ENCODE peak calls at places on chromosomes 4 and X, in ten cellular contexts. J is HCT116; U is right lobe of liver; P is CD8-positive, alpha-beta T cell; K is upper lobe of right lung; I is right cardiac atrium; E is psoas muscle; T is body of pancreas; B is A549; Y is PC-3. Q is an unnamed sample.

GRCh38 chrX:151723156-151723760 is 7.4 kb downstream of the FATE1 start:
- ATAC-seq in J (no peak), U (no peak), P (no peak), K (no peak), I (peak), E (no peak), T (no peak), B (no peak), Y (no peak), Q (peak)

GRCh38 chr4:8928074-8928473 is 56.4 kb upstream of the HMX1 start:
- ATAC-seq in J (no peak), U (no peak), P (no peak), K (no peak), I (no peak), E (no peak), T (no peak), B (no peak), Y (no peak), Q (no peak)

GRCh38 chr4:104488151-104488550 is 6.5 kb downstream of the CXXC4 start:
- ATAC-seq in J (no peak), U (no peak), P (no peak), K (no peak), I (no peak), E (no peak), T (no peak), B (no peak), Y (no peak), Q (no peak)

GRCh38 chr4:102578819-102579218 is 77.7 kb downstream of the NFKB1 start:
- ATAC-seq in J (peak), U (no peak), P (peak), K (peak), I (peak), E (no peak), T (no peak), B (no peak), Y (no peak), Q (no peak)

GRCh38 chr4:72473434-72473900 is 95.6 kb downstream of the ADAMTS3 start:
- ATAC-seq in J (no peak), U (no peak), P (no peak), K (no peak), I (no peak), E (no peak), T (no peak), B (no peak), Y (no peak), Q (no peak)

GRCh38 chr4:92071587-92071986 is 232.2 kb upstream of the GRID2 start:
- ATAC-seq in J (no peak), U (no peak), P (no peak), K (no peak), I (no peak), E (no peak), T (no peak), B (no peak), Y (no peak), Q (no peak)

GRCh38 chrX:120145295-120145925 is 13.0 kb upstream of the RHOXF2 start:
- ATAC-seq in J (no peak), U (no peak), P (peak), K (no peak), I (no peak), E (no peak), T (no peak), B (no peak), Y (no peak), Q (no peak)

GRCh38 chr4:80016506-80016905 is 56.5 kb downstream of the ANTXR2 start:
- ATAC-seq in J (no peak), U (no peak), P (no peak), K (no peak), I (no peak), E (no peak), T (no peak), B (no peak), Y (no peak), Q (no peak)

GRCh38 chr4:17780461-17781071 is 855 bp downstream of the FAM184B start:
- ATAC-seq in J (no peak), U (peak), P (no peak), K (peak), I (no peak), E (peak), T (peak), B (no peak), Y (peak), Q (no peak)

GRCh38 chrX:41739871-41740270 is 15.9 kb downstream of the GPR82 start:
- ATAC-seq in J (no peak), U (no peak), P (no peak), K (no peak), I (no peak), E (no peak), T (no peak), B (no peak), Y (no peak), Q (no peak)

GRCh38 chr4:120227568-120227967 is 160.9 kb upstream of the MAD2L1 start:
- ATAC-seq in J (no peak), U (no peak), P (no peak), K (no peak), I (no peak), E (no peak), T (no peak), B (no peak), Y (no peak), Q (no peak)

GRCh38 chrX:338836-339400 is 20.3 kb upstream of the GTPBP6 start:
- ATAC-seq in J (no peak), U (no peak), P (peak), K (no peak), I (no peak), E (peak), T (no peak), B (no peak), Y (no peak), Q (no peak)

GRCh38 chr4:62288803-62289541 is 1088.8 kb downstream of the ADGRL3 start:
- ATAC-seq in J (no peak), U (no peak), P (no peak), K (no peak), I (peak), E (no peak), T (no peak), B (no peak), Y (no peak), Q (peak)

GRCh38 chr4:13452927-13453579 is 31.1 kb downstream of the RAB28 start:
- ATAC-seq in J (no peak), U (no peak), P (no peak), K (no peak), I (no peak), E (no peak), T (no peak), B (no peak), Y (no peak), Q (no peak)

GRCh38 chr4:124199185-124199584 is 513.3 kb downstream of the ANKRD50 start:
- ATAC-seq in J (no peak), U (no peak), P (no peak), K (no peak), I (no peak), E (no peak), T (no peak), B (no peak), Y (no peak), Q (no peak)

GRCh38 chr4:25838526-25838925 is 24.3 kb downstream of the SEL1L3 start:
- ATAC-seq in J (no peak), U (no peak), P (no peak), K (no peak), I (no peak), E (no peak), T (no peak), B (no peak), Y (no peak), Q (no peak)

GRCh38 chr4:68750555-68750954 is 65.2 kb upstream of the UGT2B10 start:
- ATAC-seq in J (no peak), U (peak), P (no peak), K (no peak), I (no peak), E (no peak), T (no peak), B (no peak), Y (no peak), Q (no peak)

GRCh38 chr4:159237975-159238374 is 135.1 kb downstream of the RAPGEF2 start:
- ATAC-seq in J (no peak), U (no peak), P (no peak), K (no peak), I (no peak), E (no peak), T (no peak), B (no peak), Y (no peak), Q (no peak)

GRCh38 chrX:82127228-82128123 is 925.6 kb downstream of the SH3BGRL start:
- ATAC-seq in J (no peak), U (no peak), P (no peak), K (no peak), I (no peak), E (no peak), T (no peak), B (no peak), Y (no peak), Q (no peak)

GRCh38 chr4:37641352-37641751 is 44.8 kb downstream of the RELL1 start:
- ATAC-seq in J (no peak), U (no peak), P (no peak), K (no peak), I (no peak), E (no peak), T (no peak), B (no peak), Y (no peak), Q (no peak)

GRCh38 chrX:31021537-31021936 is 50.3 kb downstream of the FTHL17 start:
- ATAC-seq in J (no peak), U (no peak), P (no peak), K (no peak), I (no peak), E (no peak), T (no peak), B (no peak), Y (no peak), Q (no peak)

GRCh38 chr4:7571001-7571400 is 136.3 kb upstream of the PSAPL1 start:
- ATAC-seq in J (no peak), U (no peak), P (no peak), K (no peak), I (no peak), E (no peak), T (no peak), B (no peak), Y (no peak), Q (no peak)

GRCh38 chr4:55993994-55994657 is 45.4 kb downstream of the CEP135 start:
- ATAC-seq in J (no peak), U (no peak), P (no peak), K (no peak), I (no peak), E (no peak), T (no peak), B (no peak), Y (no peak), Q (no peak)

GRCh38 chr4:122619583-122619982 is 1.3 kb downstream of the IL21 start:
- ATAC-seq in J (no peak), U (no peak), P (no peak), K (no peak), I (no peak), E (no peak), T (no peak), B (no peak), Y (no peak), Q (no peak)

GRCh38 chrX:149818652-149819051 is 36.9 kb downstream of the MAGEA9 start:
- ATAC-seq in J (no peak), U (no peak), P (no peak), K (no peak), I (no peak), E (no peak), T (no peak), B (no peak), Y (no peak), Q (no peak)

GRCh38 chr4:93710847-93711430 is 117.6 kb upstream of the ATOH1 start:
- ATAC-seq in J (no peak), U (no peak), P (no peak), K (peak), I (no peak), E (no peak), T (no peak), B (no peak), Y (no peak), Q (no peak)

GRCh38 chrX:85622635-85623034 is 243.2 kb upstream of the POF1B start:
- ATAC-seq in J (no peak), U (no peak), P (no peak), K (no peak), I (no peak), E (no peak), T (no peak), B (no peak), Y (no peak), Q (no peak)

GRCh38 chrX:2685886-2686285 is 5.2 kb upstream of the CD99 start:
- ATAC-seq in J (no peak), U (no peak), P (no peak), K (no peak), I (no peak), E (no peak), T (no peak), B (no peak), Y (no peak), Q (no peak)

GRCh38 chr4:8281519-8282133 is 12.1 kb downstream of the HTRA3 start:
- ATAC-seq in J (no peak), U (no peak), P (no peak), K (peak), I (peak), E (peak), T (no peak), B (no peak), Y (no peak), Q (peak)

GRCh38 chr4:76673361-76673760 is 224.6 kb downstream of the SOWAHB start:
- ATAC-seq in J (no peak), U (no peak), P (no peak), K (no peak), I (no peak), E (no peak), T (no peak), B (no peak), Y (no peak), Q (no peak)

GRCh38 chr4:153549401-153549800 is 83.2 kb downstream of the TMEM131L start:
- ATAC-seq in J (no peak), U (no peak), P (no peak), K (no peak), I (no peak), E (peak), T (no peak), B (no peak), Y (no peak), Q (no peak)

GRCh38 chr4:82515705-82516104 is 46.1 kb downstream of the TMEM150C start:
- ATAC-seq in J (no peak), U (peak), P (no peak), K (no peak), I (peak), E (no peak), T (peak), B (no peak), Y (peak), Q (peak)

GRCh38 chrX:20205927-20206708 is 60.6 kb downstream of the RPS6KA3 start:
- ATAC-seq in J (no peak), U (peak), P (no peak), K (no peak), I (peak), E (peak), T (no peak), B (no peak), Y (no peak), Q (no peak)

GRCh38 chr4:20464381-20464780 is 212.7 kb downstream of the SLIT2 start:
- ATAC-seq in J (no peak), U (no peak), P (no peak), K (no peak), I (no peak), E (no peak), T (no peak), B (no peak), Y (peak), Q (no peak)

GRCh38 chrX:130174051-130174704 is 2.4 kb downstream of the RAB33A start:
- ATAC-seq in J (no peak), U (peak), P (no peak), K (peak), I (peak), E (peak), T (peak), B (peak), Y (peak), Q (peak)

GRCh38 chrX:131677655-131678628 is 134.1 kb downstream of the OR13H1 start:
- ATAC-seq in J (peak), U (peak), P (peak), K (peak), I (peak), E (no peak), T (no peak), B (peak), Y (peak), Q (no peak)

GRCh38 chr4:26361287-26361686 is 40.5 kb downstream of the RBPJ start:
- ATAC-seq in J (no peak), U (no peak), P (no peak), K (no peak), I (no peak), E (no peak), T (peak), B (no peak), Y (no peak), Q (no peak)

GRCh38 chr4:152951348-152951747 is 15.2 kb downstream of the FHDC1 start:
- ATAC-seq in J (no peak), U (no peak), P (no peak), K (no peak), I (no peak), E (no peak), T (no peak), B (no peak), Y (peak), Q (no peak)

GRCh38 chr4:6372649-6373525 is 99.5 kb downstream of the PPP2R2C start:
- ATAC-seq in J (peak), U (peak), P (no peak), K (no peak), I (peak), E (peak), T (no peak), B (peak), Y (no peak), Q (no peak)

GRCh38 chr4:80798082-80798481 is 232.4 kb upstream of the BMP3 start:
- ATAC-seq in J (no peak), U (no peak), P (no peak), K (no peak), I (no peak), E (no peak), T (no peak), B (no peak), Y (no peak), Q (no peak)

DNA sequence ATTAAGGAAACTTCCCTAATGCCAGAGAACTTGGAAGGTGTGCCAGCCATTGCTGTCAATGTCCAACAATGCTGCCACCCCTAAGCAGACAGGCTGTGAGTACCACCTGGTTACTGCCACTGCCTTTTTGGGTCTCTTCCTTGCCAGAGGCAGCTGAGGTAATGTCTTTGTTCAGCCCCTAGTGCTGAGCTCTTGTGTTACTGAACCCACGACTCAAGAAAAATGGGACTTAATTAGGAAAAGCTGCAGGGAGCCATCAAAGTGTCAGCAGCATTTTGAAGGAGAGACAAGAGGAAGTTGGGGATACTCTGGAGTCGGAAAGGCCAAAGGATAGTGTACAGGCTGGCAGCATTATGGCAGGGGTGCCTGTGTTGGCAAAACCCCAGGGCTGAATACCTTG is 283.7 kb downstream of the AFF2 start:
- ATAC-seq in J (no peak), U (no peak), P (no peak), K (no peak), I (no peak), E (no peak), T (no peak), B (no peak), Y (no peak), Q (no peak)
- H3K27ac ChIP-seq in J (no peak), U (no peak), P (no peak), K (no peak), I (no peak), E (no peak), T (no peak), B (no peak), Y (no peak), Q (no peak)

DNA sequence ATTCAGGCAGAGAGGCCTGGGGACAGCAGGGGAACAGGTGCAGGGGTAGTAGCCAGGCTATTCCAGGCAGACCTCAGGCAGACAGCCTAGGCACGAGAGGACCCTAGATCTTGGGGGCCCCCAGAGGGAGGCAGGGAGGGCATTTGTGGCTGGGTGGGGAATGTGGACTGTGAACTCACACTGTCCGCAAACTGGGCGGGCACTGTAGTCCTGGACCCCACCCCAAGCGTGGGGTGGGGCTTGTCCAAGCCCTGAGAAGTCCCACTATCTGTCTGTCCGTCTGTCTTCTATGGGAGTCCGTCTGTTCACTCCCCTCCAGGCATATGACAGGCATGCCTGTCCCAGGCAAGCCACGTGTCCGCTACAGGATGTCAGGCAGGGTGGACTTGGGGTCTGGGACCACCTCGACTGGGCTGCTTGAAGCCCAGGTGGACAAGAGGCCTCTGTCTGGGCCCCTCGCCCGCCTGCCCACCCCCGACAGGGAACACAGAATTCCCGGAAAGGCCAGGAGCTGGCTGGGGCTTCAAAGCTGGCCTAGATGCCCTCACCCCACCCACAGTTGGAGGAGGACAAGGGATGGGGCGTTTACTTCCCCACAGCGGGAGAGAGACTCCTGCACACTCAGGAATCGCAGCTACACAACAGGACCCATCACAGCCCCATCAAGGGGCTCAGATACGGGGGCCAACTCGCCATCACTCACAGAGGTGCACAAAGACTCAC is at the start of gene SLC38A5:
- ATAC-seq in J (no peak), U (no peak), P (no peak), K (no peak), I (no peak), E (no peak), T (no peak), B (no peak), Y (no peak), Q (no peak)
- H3K4me3 ChIP-seq in J (peak), U (no peak), P (peak), K (peak), I (no peak), E (peak), T (no peak), B (no peak), Y (no peak), Q (peak)

GRCh38 chr4:138689593-138689992 is 326.0 kb upstream of the NOCT start:
- ATAC-seq in J (no peak), U (no peak), P (no peak), K (no peak), I (no peak), E (no peak), T (no peak), B (no peak), Y (no peak), Q (no peak)
- H3K27ac ChIP-seq in J (no peak), U (no peak), P (no peak), K (no peak), I (no peak), E (no peak), T (no peak), B (no peak), Y (no peak), Q (no peak)

GRCh38 chrX:9341305-9342201 is 123.3 kb upstream of the TBL1X start:
- ATAC-seq in J (no peak), U (peak), P (peak), K (peak), I (peak), E (no peak), T (peak), B (peak), Y (peak), Q (peak)
- H3K4me3 ChIP-seq in J (no peak), U (peak), P (peak), K (peak), I (peak), E (peak), T (no peak), B (peak), Y (peak), Q (peak)

DNA sequence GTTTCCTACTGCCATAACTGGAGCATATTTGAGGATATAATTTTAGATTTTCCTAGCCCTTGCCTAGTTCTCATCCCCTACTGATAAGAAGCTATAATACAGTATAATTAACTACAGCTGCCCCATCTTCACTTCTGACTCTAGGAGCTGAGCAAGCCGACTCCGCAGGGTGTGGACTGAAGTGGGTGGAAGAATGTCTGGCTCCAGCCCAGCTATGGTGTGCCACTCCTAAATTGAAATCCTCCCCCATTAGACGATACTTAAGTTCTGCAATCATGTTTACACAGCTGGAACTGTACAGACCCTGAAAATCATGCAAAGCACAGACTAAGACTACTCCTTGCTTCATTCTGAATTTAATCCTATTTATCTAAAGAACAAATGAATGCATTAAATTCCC is 93.1 kb downstream of the PCDH19 start:
- ATAC-seq in J (no peak), U (no peak), P (no peak), K (peak), I (no peak), E (no peak), T (no peak), B (no peak), Y (no peak), Q (no peak)
- H3K27ac ChIP-seq in J (no peak), U (no peak), P (no peak), K (no peak), I (no peak), E (no peak), T (no peak), B (no peak), Y (no peak), Q (no peak)

DNA sequence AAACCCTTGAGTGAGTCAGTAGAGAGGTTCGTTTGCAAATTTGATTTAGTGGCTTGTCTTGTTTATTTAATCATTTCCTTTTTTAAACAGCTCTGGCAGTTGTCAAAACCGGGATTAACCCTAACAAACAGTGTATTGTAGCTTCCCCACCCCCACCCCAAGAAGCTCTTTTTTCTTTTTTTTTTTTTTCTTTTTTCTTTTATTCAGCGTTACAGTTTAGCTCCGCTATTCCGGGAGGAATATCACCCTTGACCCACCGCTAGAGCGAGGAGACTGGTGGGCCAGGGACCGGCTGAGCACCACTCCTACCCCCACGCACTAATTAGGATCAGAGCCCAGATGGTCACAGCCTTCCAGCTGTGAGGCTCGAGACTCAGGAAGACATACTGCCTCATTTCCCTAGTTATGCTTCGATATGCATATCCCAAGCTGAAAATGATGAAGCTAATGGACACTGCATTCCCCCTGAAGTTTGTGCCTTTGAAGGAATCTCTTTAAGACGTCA is 2.0 kb downstream of the PARM1 start:
- ATAC-seq in J (no peak), U (no peak), P (no peak), K (no peak), I (no peak), E (no peak), T (no peak), B (no peak), Y (no peak), Q (no peak)
- H3K4me3 ChIP-seq in J (no peak), U (no peak), P (no peak), K (peak), I (peak), E (peak), T (no peak), B (no peak), Y (peak), Q (peak)